ENCODE peak calls at places on chromosomes 6 and 20, in four cellular contexts. J is small intestine, H is mesendoderm, T is upper lobe of right lung. K is an unnamed sample.

GRCh38 chr6:69974193-69974592 is 107.8 kb downstream of the COL19A1 start:
- DNase-seq in J (no peak), H (no peak), T (no peak), K (no peak)

GRCh38 chr6:20038805-20039204 is 173.5 kb downstream of the MBOAT1 start:
- DNase-seq in J (no peak), H (peak; percentile 54), T (no peak), K (no peak)

GRCh38 chr6:130885392-130886192 is 58.4 kb downstream of the SMLR1 start:
- DNase-seq in J (peak; percentile 83), H (peak; percentile 85), T (no peak), K (no peak)

GRCh38 chr6:130466744-130467052 is 100.9 kb downstream of the TMEM200A start:
- DNase-seq in J (no peak), H (peak; percentile 21), T (no peak), K (no peak)

GRCh38 chr6:55974688-55975087 is 99.3 kb upstream of the BMP5 start:
- DNase-seq in J (no peak), H (no peak), T (no peak), K (no peak)

GRCh38 chr6:105824732-105825131 is 261.4 kb upstream of the PRDM1 start:
- DNase-seq in J (no peak), H (no peak), T (no peak), K (no peak)

GRCh38 chr6:14276667-14277404 is 159.3 kb downstream of the CD83 start:
- DNase-seq in J (peak; percentile 24), H (no peak), T (no peak), K (no peak)

GRCh38 chr6:169417101-169417500 is 163.5 kb upstream of the THBS2 start:
- DNase-seq in J (no peak), H (no peak), T (no peak), K (no peak)

GRCh38 chr6:91317247-91317646 is 730.4 kb upstream of the MAP3K7 start:
- DNase-seq in J (no peak), H (no peak), T (no peak), K (no peak)

GRCh38 chr6:30500421-30501069 is 11.2 kb downstream of the HLA-E start:
- DNase-seq in J (no peak), H (no peak), T (no peak), K (no peak)

GRCh38 chr6:168670386-168670985 is 229.5 kb downstream of the SMOC2 start:
- DNase-seq in J (no peak), H (no peak), T (peak; percentile 31), K (no peak)

GRCh38 chr20:18504479-18505060 is 3.2 kb upstream of the SEC23B start:
- DNase-seq in J (no peak), H (no peak), T (peak; percentile 67), K (no peak)

GRCh38 chr20:25984933-25985332 is 288.3 kb upstream of the ZNF337 start:
- DNase-seq in J (peak; percentile 4), H (no peak), T (peak; percentile 73), K (no peak)

GRCh38 chr20:24360531-24360930 is 108.9 kb upstream of the SYNDIG1 start:
- DNase-seq in J (no peak), H (no peak), T (no peak), K (no peak)

GRCh38 chr20:24363031-24363430 is 106.4 kb upstream of the SYNDIG1 start:
- DNase-seq in J (no peak), H (peak; percentile 32), T (no peak), K (no peak)

GRCh38 chr20:24364464-24364863 is 105.0 kb upstream of the SYNDIG1 start:
- DNase-seq in J (no peak), H (peak; percentile 87), T (no peak), K (no peak)

GRCh38 chr20:24359306-24359705 is 110.1 kb upstream of the SYNDIG1 start:
- DNase-seq in J (no peak), H (peak; percentile 71), T (no peak), K (no peak)

GRCh38 chr20:24362080-24362479 is 107.3 kb upstream of the SYNDIG1 start:
- DNase-seq in J (no peak), H (no peak), T (no peak), K (no peak)
- H3K36me3 ChIP-seq in J (no peaks in the 10 kb centered on the region), H (no peaks in the 10 kb centered on the region), T (no peaks in the 10 kb centered on the region), K (no peaks in the 10 kb centered on the region)

GRCh38 chr6:10406556-10406955 is 8.3 kb downstream of the TFAP2A start:
- DNase-seq in J (no peak), H (no peak), T (no peak), K (no peak)

GRCh38 chr6:10404799-10405524 is 9.9 kb downstream of the TFAP2A start:
- DNase-seq in J (no peak), H (no peak), T (peak; percentile 63), K (no peak)

GRCh38 chr6:10409160-10409765 is 5.6 kb downstream of the TFAP2A start:
- DNase-seq in J (no peak), H (peak; percentile 35), T (no peak), K (no peak)

GRCh38 chr6:10407674-10408054 is 7.2 kb downstream of the TFAP2A start:
- DNase-seq in J (no peak), H (no peak), T (no peak), K (no peak)

GRCh38 chr6:10407018-10407673 is 7.7 kb downstream of the TFAP2A start:
- DNase-seq in J (no peak), H (no peak), T (no peak), K (no peak)
- H3K4me1 ChIP-seq in J (no peaks in the 10 kb centered on the region), H (no peaks in the 10 kb centered on the region), T (peaks cover 7% of the 10 kb centered on the region), K (peaks cover 36% of the 10 kb centered on the region)

GRCh38 chr6:44400572-44400971 is 13.1 kb downstream of the CDC5L start:
- DNase-seq in J (no peak), H (no peak), T (no peak), K (no peak)

GRCh38 chr6:44396968-44397367 is 9.5 kb downstream of the CDC5L start:
- DNase-seq in J (peak; percentile 54), H (no peak), T (no peak), K (no peak)

GRCh38 chr6:44397424-44398169 is 10.1 kb downstream of the CDC5L start:
- DNase-seq in J (no peak), H (no peak), T (no peak), K (no peak)

GRCh38 chr6:44399991-44400390 is 12.5 kb downstream of the CDC5L start:
- DNase-seq in J (no peak), H (no peak), T (no peak), K (no peak)

GRCh38 chr6:44395501-44395900 is 8.0 kb downstream of the CDC5L start:
- DNase-seq in J (no peak), H (no peak), T (no peak), K (no peak)
- H3K36me3 ChIP-seq in J (peaks cover 22% of the 10 kb centered on the region), H (peaks cover 5% of the 10 kb centered on the region), T (peaks cover 87% of the 10 kb centered on the region), K (peaks cover 93% of the 10 kb centered on the region)

GRCh38 chr20:62935204-62935967 is 2.6 kb upstream of the GID8 start:
- DNase-seq in J (no peak), H (no peak), T (peak; percentile 3), K (peak; percentile 42)
- H3K4me1 ChIP-seq in J (peaks cover 10% of the 10 kb centered on the region), H (no peaks in the 10 kb centered on the region), T (peaks cover 28% of the 10 kb centered on the region), K (peaks cover 21% of the 10 kb centered on the region)

DNA sequence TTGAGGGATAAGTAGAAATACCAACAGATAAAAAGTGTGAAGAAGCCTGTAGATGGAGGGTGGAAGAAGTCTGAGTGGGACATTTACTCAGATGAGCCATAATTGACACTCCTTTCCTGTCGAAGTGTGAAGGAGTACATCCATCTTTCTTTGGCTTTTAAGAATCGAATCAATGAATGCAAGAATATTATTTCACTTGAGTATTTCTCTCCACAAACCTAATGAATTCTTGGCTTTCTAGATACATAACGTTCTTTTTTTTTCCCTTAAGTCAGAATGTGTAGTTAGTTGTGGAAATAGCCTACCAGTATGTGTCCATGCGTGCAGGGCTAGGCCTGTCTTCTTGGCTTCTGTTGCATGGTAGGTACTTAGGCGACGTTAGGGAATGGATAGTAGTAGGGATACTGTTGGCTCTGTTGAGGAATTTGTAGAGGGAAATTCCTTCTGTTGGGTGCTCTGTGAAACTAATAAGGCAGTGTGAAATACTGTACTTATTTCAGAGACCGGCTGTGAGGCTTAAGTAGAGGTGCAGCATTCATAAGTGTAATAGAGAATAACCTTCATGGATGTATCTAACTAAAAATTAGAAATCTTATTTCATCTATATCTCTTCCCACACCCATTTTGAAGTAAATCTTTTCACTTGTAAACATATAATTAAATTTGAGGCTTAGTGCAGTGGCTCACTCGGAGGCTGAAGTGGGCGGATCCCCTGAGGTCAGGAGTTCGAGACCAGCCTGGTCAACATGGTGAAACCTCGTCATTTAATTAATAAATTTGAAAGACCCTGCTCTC is 1.5 kb downstream of the RPS18 start:
- DNase-seq in J (no peak), H (no peak), T (no peak), K (no peak)
- H3K36me3 ChIP-seq in J (peaks cover 6% of the 10 kb centered on the region), H (peaks cover 13% of the 10 kb centered on the region), T (peaks cover 47% of the 10 kb centered on the region), K (peaks cover 60% of the 10 kb centered on the region)

DNA sequence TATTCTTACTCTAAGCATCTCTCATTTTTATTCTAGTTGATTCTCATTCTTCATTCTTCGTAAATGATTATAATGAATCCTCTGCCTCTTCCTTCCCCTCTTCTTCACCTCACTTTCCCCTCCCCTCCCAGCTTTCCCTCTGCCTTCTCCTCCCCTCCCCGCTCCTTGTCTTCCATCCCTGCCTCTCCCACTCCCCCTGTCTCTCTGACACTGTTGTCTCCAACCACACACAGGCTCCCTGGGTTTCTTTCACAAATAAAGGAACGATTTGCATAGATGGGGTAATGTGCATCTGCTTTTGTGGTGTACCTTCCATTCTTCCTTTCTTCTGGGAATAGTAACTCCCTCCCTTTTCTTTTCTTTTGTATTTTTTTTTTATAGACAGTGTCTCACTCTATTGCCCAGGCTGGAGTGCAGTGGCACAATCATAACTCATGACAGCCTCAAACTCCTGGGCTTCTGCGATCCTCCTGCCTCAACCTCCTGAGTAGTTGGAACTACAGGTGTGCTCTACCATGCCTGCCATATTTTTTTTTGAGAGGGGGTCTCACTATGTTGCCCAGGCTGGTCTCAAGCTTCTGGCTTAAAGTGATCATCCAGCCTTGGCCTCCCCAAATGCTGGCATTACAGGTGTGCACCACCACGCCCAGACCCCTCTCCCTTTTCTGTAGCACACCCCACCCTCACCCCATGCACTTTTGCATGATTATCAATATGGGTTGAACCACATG is 318.6 kb downstream of the PRKN start:
- DNase-seq in J (no peak), H (peak; percentile 5), T (no peak), K (no peak)
- H3K4me1 ChIP-seq in J (no peaks in the 10 kb centered on the region), H (no peaks in the 10 kb centered on the region), T (no peaks in the 10 kb centered on the region), K (no peaks in the 10 kb centered on the region)